ENCODE peak calls at places on chromosomes 1 and 21, in five cellular contexts. W is tibial nerve, Z is mesendoderm, V is activated T-cell treated with anti-CD3 and anti-CD28 coated beads for 24 hours, G is HEK293T. K is an unnamed sample.
A peak's percentile ranks its signal among the peaks of the same experiment; 100 is the strongest.

GRCh38 chr1:56540467-56540866 is 38.9 kb downstream of the PLPP3 start:
- DNase-seq in G (no peak), W (no peak), V (no peak), Z (no peak), K (no peak)

GRCh38 chr1:117656202-117656641 is 50.4 kb downstream of the TENT5C start:
- DNase-seq in V (peak; percentile 71), G (no peak), Z (no peak), W (no peak), K (peak; percentile 82)

GRCh38 chr1:13643017-13643416 is 57.0 kb upstream of the PRDM2 start:
- DNase-seq in Z (no peak), G (no peak), W (no peak), V (no peak), K (no peak)

GRCh38 chr21:46661211-46661625 is 25.7 kb downstream of the PRMT2 start:
- DNase-seq in V (no peak), G (peak; percentile 89), W (peak; percentile 43), Z (peak; percentile 90), K (peak; percentile 34)

GRCh38 chr1:232267837-232268598 is 361.9 kb downstream of the SIPA1L2 start:
- DNase-seq in Z (no peak), V (no peak), G (no peak), W (no peak), K (no peak)

GRCh38 chr1:116558140-116558549 is 12.7 kb downstream of the CD58 start:
- DNase-seq in Z (no peak), W (no peak), G (no peak), V (no peak), K (no peak)

GRCh38 chr21:33663241-33663640 is 20.9 kb downstream of the ITSN1 start:
- DNase-seq in Z (no peak), V (no peak), G (no peak), W (no peak), K (no peak)

GRCh38 chr1:115408489-115409002 is 70.5 kb upstream of the NGF start:
- DNase-seq in V (no peak), W (no peak), G (no peak), Z (no peak), K (no peak)

GRCh38 chr1:41580520-41581172 is 96.2 kb upstream of the EDN2 start:
- DNase-seq in W (no peak), G (no peak), Z (no peak), V (no peak), K (no peak)

GRCh38 chr1:225813250-225813964 is 3.5 kb downstream of the EPHX1 start:
- DNase-seq in W (peak; percentile 61), Z (peak; percentile 57), G (peak; percentile 60), V (no peak), K (no peak)

GRCh38 chr21:37074195-37074510 is 1.1 kb downstream of the TTC3 start:
- DNase-seq in Z (no peak), G (peak; percentile 20), V (no peak), W (no peak), K (no peak)

GRCh38 chr1:53979712-53980450 is 33.7 kb downstream of the LRRC42 start:
- DNase-seq in Z (no peak), V (no peak), W (no peak), G (no peak), K (no peak)

GRCh38 chr1:208185801-208186201 is 58.4 kb downstream of the PLXNA2 start:
- DNase-seq in G (no peak), W (no peak), V (no peak), Z (no peak), K (no peak)

GRCh38 chr1:195909061-195909460 is 699.2 kb downstream of the KCNT2 start:
- DNase-seq in Z (no peak), V (no peak), G (no peak), W (no peak), K (no peak)

GRCh38 chr1:113128116-113128515 is 55.1 kb downstream of the LRIG2 start:
- DNase-seq in G (no peak), W (no peak), Z (no peak), V (no peak), K (no peak)

GRCh38 chr1:220313576-220313975 is 41.3 kb upstream of the RAB3GAP2 start:
- DNase-seq in V (no peak), G (no peak), Z (peak; percentile 51), W (no peak), K (no peak)

GRCh38 chr1:210496063-210496462 is 167.4 kb downstream of the HHAT start:
- DNase-seq in G (no peak), V (no peak), Z (no peak), W (no peak), K (no peak)

K was measured in stimulated activated naive CD4-positive, alpha-beta T cell treated with Interleukin-2 at 50 U/mL for 16 hours.